ENCODE peak calls at places on chromosomes 6 and 20, in seven cellular contexts. A, J, H, M, S, Y and E are unnamed samples.

GRCh38 chr6:132053523-132053922 is 102.4 kb upstream of the CCN2 start:
- DNase-seq in M (no peak), S (no peak), H (no peak), Y (no peak), J (peak), A (no peak), E (no peak)

GRCh38 chr6:12010635-12011275 is 1.4 kb upstream of the HIVEP1 start:
- DNase-seq in Y (peak), J (no peak), S (no peak), A (peak), H (peak), M (peak), E (peak)

GRCh38 chr6:73710470-73710869 is 14.5 kb downstream of the CD109 start:
- DNase-seq in A (no peak), J (no peak), M (no peak), Y (no peak), S (peak), H (no peak), E (no peak)

GRCh38 chr6:16473908-16474791 is 235.8 kb downstream of the GMPR start:
- DNase-seq in Y (no peak), A (no peak), H (no peak), M (no peak), S (no peak), J (no peak), E (no peak)

GRCh38 chr6:8551386-8551785 is 116.0 kb upstream of the SLC35B3 start:
- DNase-seq in S (no peak), J (no peak), Y (no peak), A (no peak), M (no peak), H (no peak), E (no peak)

GRCh38 chr6:9851541-9852380 is 563.1 kb downstream of the TFAP2A start:
- DNase-seq in Y (no peak), S (peak), A (no peak), H (peak), J (no peak), M (no peak), E (no peak)

GRCh38 chr20:5474646-5475550 is 158.1 kb upstream of the PROKR2 start:
- DNase-seq in A (no peak), Y (no peak), H (no peak), M (no peak), S (no peak), J (no peak), E (no peak)

GRCh38 chr6:42100029-42100901 is 42.2 kb downstream of the C6orf132 start:
- DNase-seq in Y (no peak), H (no peak), A (no peak), J (no peak), S (peak), M (no peak), E (no peak)

GRCh38 chr20:15220009-15220656 is 882.7 kb upstream of the FLRT3 start:
- DNase-seq in M (no peak), Y (no peak), H (no peak), S (no peak), A (no peak), J (no peak), E (no peak)

GRCh38 chr6:83853968-83854501 is 875 bp downstream of the RIPPLY2 start:
- DNase-seq in Y (no peak), A (no peak), H (peak), J (no peak), S (no peak), M (no peak), E (no peak)

GRCh38 chr20:47127986-47128385 is 228.5 kb downstream of the ZMYND8 start:
- DNase-seq in Y (no peak), H (no peak), J (no peak), M (no peak), S (no peak), A (no peak), E (no peak)

GRCh38 chr6:1561355-1561754 is 48.4 kb upstream of the FOXC1 start:
- DNase-seq in H (no peak), M (no peak), Y (no peak), S (no peak), J (no peak), A (no peak), E (no peak)

GRCh38 chr20:34082232-34082887 is 29.7 kb downstream of the EIF2S2 start:
- DNase-seq in J (no peak), M (no peak), Y (no peak), H (no peak), A (no peak), S (no peak), E (no peak)

GRCh38 chr6:150874184-150874583 is 8.7 kb downstream of the MTHFD1L start:
- DNase-seq in S (no peak), H (no peak), J (no peak), A (no peak), M (no peak), Y (no peak), E (no peak)

GRCh38 chr6:127923135-127923534 is 22.3 kb upstream of the THEMIS start:
- DNase-seq in S (no peak), M (no peak), Y (no peak), J (no peak), H (no peak), A (no peak), E (no peak)

GRCh38 chr6:122778961-122779671 is 400 bp upstream of the FABP7 start:
- DNase-seq in M (no peak), H (peak), A (no peak), S (no peak), J (no peak), Y (no peak), E (peak)

GRCh38 chr20:18072532-18072931 is 14.8 kb upstream of the OVOL2 start:
- DNase-seq in H (no peak), Y (no peak), J (no peak), M (no peak), A (no peak), S (no peak), E (no peak)

GRCh38 chr6:43900560-43901329 is 130.7 kb downstream of the VEGFA start:
- DNase-seq in J (no peak), A (no peak), Y (no peak), H (no peak), S (peak), M (no peak), E (no peak)

GRCh38 chr6:53827485-53827884 is 32.7 kb downstream of the LRRC1 start:
- DNase-seq in A (no peak), H (no peak), J (no peak), M (no peak), S (no peak), Y (no peak), E (no peak)

GRCh38 chr6:111805511-111806181 is 67.6 kb downstream of the FYN start:
- DNase-seq in J (no peak), A (no peak), Y (no peak), S (peak), M (no peak), H (no peak), E (no peak)

GRCh38 chr6:139029470-139030210 is 1.1 kb downstream of the ABRACL start:
- DNase-seq in S (peak), Y (no peak), J (no peak), A (peak), H (peak), M (peak), E (peak)

GRCh38 chr6:135002229-135002844 is 52.3 kb downstream of the HBS1L start:
- DNase-seq in M (no peak), H (no peak), Y (no peak), A (no peak), J (no peak), S (peak), E (no peak)

GRCh38 chr20:43658723-43659419 is 8.0 kb upstream of the MYBL2 start:
- DNase-seq in M (no peak), H (no peak), J (no peak), A (no peak), S (no peak), Y (no peak), E (no peak)

GRCh38 chr6:23424584-23424983 is 701.4 kb upstream of the NRSN1 start:
- DNase-seq in M (no peak), H (no peak), Y (no peak), S (no peak), J (no peak), A (no peak), E (no peak)

GRCh38 chr6:143204045-143204444 is 143.4 kb downstream of the AIG1 start:
- DNase-seq in H (no peak), A (no peak), J (no peak), S (no peak), M (no peak), Y (no peak), E (no peak)

GRCh38 chr6:14031516-14031915 is 86.1 kb upstream of the CD83 start:
- DNase-seq in M (no peak), Y (no peak), H (no peak), J (no peak), S (peak), A (no peak), E (no peak)

GRCh38 chr6:170279977-170280688 is 10.7 kb downstream of the DLL1 start:
- DNase-seq in H (peak), S (peak), Y (no peak), A (peak), J (no peak), M (no peak), E (no peak)

GRCh38 chr6:40210628-40211056 is 276.4 kb upstream of the MOCS1 start:
- DNase-seq in H (no peak), Y (no peak), J (no peak), M (no peak), S (no peak), A (no peak), E (no peak)

GRCh38 chr6:107735906-107736635 is 88.0 kb downstream of the SCML4 start:
- DNase-seq in H (no peak), Y (no peak), S (no peak), A (no peak), J (no peak), M (no peak), E (no peak)

GRCh38 chr6:157892363-157892878 is 69.4 kb downstream of the SNX9 start:
- DNase-seq in H (no peak), A (no peak), J (no peak), Y (no peak), M (no peak), S (peak), E (no peak)

GRCh38 chr6:170480045-170480714 is 72.9 kb downstream of the PSMB1 start:
- DNase-seq in Y (no peak), A (no peak), S (peak), J (no peak), H (peak), M (no peak), E (no peak)

DNA sequence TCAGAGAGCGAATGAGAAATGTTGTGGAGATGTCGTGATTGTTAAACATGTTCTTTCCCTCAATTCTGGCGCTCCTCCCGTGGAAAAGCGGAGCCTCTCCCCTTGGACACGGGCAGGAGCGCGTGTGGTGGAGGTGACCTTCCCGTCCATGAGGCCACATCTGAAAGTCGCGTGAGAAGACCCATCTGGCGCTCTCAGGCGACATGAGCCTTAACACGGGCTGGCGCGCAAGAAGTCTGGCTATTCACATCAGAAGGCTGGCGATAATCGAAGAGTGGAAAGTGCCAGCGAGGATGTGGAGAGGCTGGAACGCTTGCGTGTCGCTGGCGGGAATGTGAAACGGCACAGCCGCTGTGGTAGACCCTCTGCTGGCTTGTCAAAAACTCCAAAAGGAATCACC is 341.3 kb downstream of the ZFAND3 start:
- DNase-seq in J (no peak), Y (no peak), A (no peak), H (no peak), S (no peak), M (no peak), E (no peak)
- TF ChIP-seq CTCF in J (no peak), Y (no peak), A (no peak), H (no peak), S (no peak), M (no peak), E (no peak)

GRCh38 chr6:163731215-163732013 is 316.9 kb downstream of the QKI start:
- DNase-seq in H (no peak), Y (no peak), J (no peak), A (no peak), M (no peak), S (no peak), E (no peak)

GRCh38 chr6:163728442-163729126 is 314.1 kb downstream of the QKI start:
- DNase-seq in J (no peak), Y (peak), M (no peak), S (no peak), H (no peak), A (no peak), E (no peak)

GRCh38 chr6:163730496-163731210 is 316.1 kb downstream of the QKI start:
- DNase-seq in S (no peak), J (no peak), H (no peak), M (no peak), A (no peak), Y (no peak), E (no peak)

GRCh38 chr6:163726037-163726695 is 311.6 kb downstream of the QKI start:
- DNase-seq in Y (no peak), S (no peak), J (no peak), A (no peak), M (no peak), H (no peak), E (no peak)

GRCh38 chr6:163729127-163729872 is 314.8 kb downstream of the QKI start:
- DNase-seq in J (no peak), A (no peak), Y (peak), S (no peak), H (no peak), M (no peak), E (no peak)
- TF ChIP-seq CTCF in J (no peak), A (no peak), Y (no peak), S (no peak), H (no peak), M (no peak), E (no peak)

GRCh38 chr6:119481981-119482380 is 132.4 kb upstream of the MAN1A1 start:
- DNase-seq in A (no peak), H (no peak), J (no peak), M (no peak), S (no peak), Y (no peak), E (no peak)

GRCh38 chr6:119483936-119484335 is 134.4 kb upstream of the MAN1A1 start:
- DNase-seq in Y (no peak), J (no peak), S (no peak), A (no peak), H (no peak), M (no peak), E (no peak)

GRCh38 chr6:119479860-119480655 is 130.5 kb upstream of the MAN1A1 start:
- DNase-seq in Y (no peak), A (no peak), J (no peak), M (no peak), S (peak), H (no peak), E (no peak)

GRCh38 chr6:119482850-119483285 is 133.3 kb upstream of the MAN1A1 start:
- DNase-seq in J (no peak), A (no peak), M (no peak), S (no peak), H (no peak), Y (no peak), E (no peak)

GRCh38 chr6:119481098-119481497 is 131.5 kb upstream of the MAN1A1 start:
- DNase-seq in Y (no peak), M (no peak), A (no peak), J (no peak), H (no peak), S (no peak), E (no peak)
- TF ChIP-seq CTCF in Y (no peak), M (no peak), A (no peak), J (no peak), H (no peak), S (no peak), E (no peak)

DNA sequence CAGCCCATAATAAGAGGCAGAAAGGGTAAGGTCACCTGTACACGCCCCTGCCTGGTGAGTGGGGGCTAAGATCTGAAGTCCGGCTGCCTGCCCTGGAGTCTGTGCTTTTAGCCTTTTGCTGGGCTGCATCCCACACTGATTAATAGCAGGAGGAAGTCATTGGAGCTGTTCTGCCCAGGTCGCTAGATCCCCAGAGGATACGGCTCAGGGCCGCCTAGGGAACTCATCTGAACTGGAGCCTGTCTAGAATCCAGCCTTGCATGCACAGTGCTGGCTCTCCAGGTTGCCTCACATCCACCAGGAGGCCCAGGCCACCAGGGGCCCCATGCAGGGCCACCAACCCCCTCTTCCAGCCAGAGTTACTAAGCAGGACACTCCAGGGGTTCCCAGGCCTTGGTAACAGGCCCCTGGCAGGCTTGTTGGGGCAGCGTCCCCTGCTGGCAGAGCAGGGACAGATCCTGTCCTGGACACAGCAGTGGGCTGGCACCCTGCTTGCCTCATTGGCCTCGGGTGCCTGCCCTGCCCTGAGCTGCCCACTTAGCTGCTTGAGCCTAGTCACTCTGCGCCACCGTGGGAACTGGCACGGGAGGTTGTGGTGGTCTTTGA is 35.3 kb downstream of the EFCAB8 start:
- DNase-seq in J (no peak), S (peak), M (no peak), Y (no peak), H (peak), A (no peak), E (peak)
- TF ChIP-seq CTCF in J (peak), S (peak), M (no peak), Y (no peak), H (peak), A (no peak), E (peak)